ENCODE peak calls at places on chromosomes 4 and X, in six cellular contexts. E, Y, Q, X, U and M are unnamed samples.

GRCh38 chr4:76305971-76306881 is at the start of gene STBD1:
- DNase-seq in E (peak; percentile 29), X (peak; percentile 49), Y (peak; percentile 90), U (peak; percentile 67), Q (no peak), M (peak; percentile 48)

GRCh38 chrX:152821145-152821765 is 9.3 kb downstream of the CETN2 start:
- DNase-seq in E (peak; percentile 15), U (peak; percentile 34), Y (peak; percentile 55), Q (no peak), X (peak; percentile 6), M (no peak)

GRCh38 chrX:30593435-30594200 is 16.1 kb upstream of the TASL start:
- DNase-seq in E (no peak), Q (no peak), Y (no peak), U (no peak), X (no peak), M (no peak)

GRCh38 chr4:140764785-140765392 is 8.7 kb upstream of the TBC1D9 start:
- DNase-seq in E (no peak), U (no peak), Y (no peak), X (no peak), Q (no peak), M (no peak)

GRCh38 chr4:20203508-20203907 is 48.2 kb upstream of the SLIT2 start:
- DNase-seq in Y (no peak), X (no peak), E (peak; percentile 83), Q (no peak), U (no peak), M (no peak)

GRCh38 chr4:149409186-149410056 is 406.2 kb downstream of the IQCM start:
- DNase-seq in U (peak; percentile 82), Q (no peak), X (no peak), E (peak; percentile 72), Y (no peak), M (no peak)

GRCh38 chr4:46506876-46507275 is 116.9 kb upstream of the GABRA2 start:
- DNase-seq in E (no peak), Q (no peak), Y (no peak), X (no peak), U (peak; percentile 10), M (no peak)

GRCh38 chrX:29555465-29556091 is 659.8 kb upstream of the MAGEB2 start:
- DNase-seq in Q (no peak), X (peak; percentile 29), Y (no peak), U (no peak), E (no peak), M (no peak)

GRCh38 chrX:24805201-24805600 is 111.5 kb downstream of the POLA1 start:
- DNase-seq in Y (no peak), X (no peak), E (no peak), U (no peak), Q (no peak), M (no peak)